ENCODE peak calls at places on chromosomes 4 and X, in nine cellular contexts. One of them, this sample, is unnamed.

GRCh38 chr4:6222761-6223292 is 22.5 kb upstream of the JAKMIP1 start:
- DNase-seq in cardiac fibroblast: no peak
- DNase-seq in AG04449: no peak
- DNase-seq in cardiac muscle cell: peak
- DNase-seq in bronchial epithelial cell: no peak
- DNase-seq in fibroblast of lung: peak
- DNase-seq in BE2C: peak
- DNase-seq in osteocyte: peak
- DNase-seq in foreskin fibroblast: no peak
- DNase-seq in this sample: no peak

GRCh38 chrX:103656623-103657022 is 27.8 kb downstream of the TCEAL1 start:
- DNase-seq in cardiac muscle cell: no peak
- DNase-seq in foreskin fibroblast: peak
- DNase-seq in osteocyte: no peak
- DNase-seq in BE2C: no peak
- DNase-seq in fibroblast of lung: peak
- DNase-seq in bronchial epithelial cell: peak
- DNase-seq in cardiac fibroblast: peak
- DNase-seq in AG04449: peak
- DNase-seq in this sample: no peak

GRCh38 chr4:127540497-127541026 is 92.2 kb upstream of the INTU start:
- DNase-seq in BE2C: no peak
- DNase-seq in osteocyte: no peak
- DNase-seq in bronchial epithelial cell: no peak
- DNase-seq in fibroblast of lung: no peak
- DNase-seq in AG04449: no peak
- DNase-seq in cardiac fibroblast: no peak
- DNase-seq in foreskin fibroblast: no peak
- DNase-seq in cardiac muscle cell: no peak
- DNase-seq in this sample: no peak

GRCh38 chr4:164731827-164732474 is 22.0 kb upstream of the SMIM31 start:
- DNase-seq in fibroblast of lung: peak
- DNase-seq in foreskin fibroblast: peak
- DNase-seq in BE2C: peak
- DNase-seq in osteocyte: no peak
- DNase-seq in bronchial epithelial cell: peak
- DNase-seq in AG04449: no peak
- DNase-seq in cardiac muscle cell: peak
- DNase-seq in cardiac fibroblast: peak
- DNase-seq in this sample: peak

GRCh38 chr4:81833596-81833995 is 361.9 kb upstream of the RASGEF1B start:
- DNase-seq in AG04449: no peak
- DNase-seq in cardiac muscle cell: no peak
- DNase-seq in cardiac fibroblast: no peak
- DNase-seq in BE2C: no peak
- DNase-seq in osteocyte: no peak
- DNase-seq in foreskin fibroblast: no peak
- DNase-seq in fibroblast of lung: no peak
- DNase-seq in bronchial epithelial cell: no peak
- DNase-seq in this sample: no peak

GRCh38 chrX:8801041-8801599 is at the start of gene FAM9A:
- DNase-seq in fibroblast of lung: no peak
- DNase-seq in cardiac muscle cell: no peak
- DNase-seq in cardiac fibroblast: no peak
- DNase-seq in bronchial epithelial cell: no peak
- DNase-seq in osteocyte: no peak
- DNase-seq in foreskin fibroblast: no peak
- DNase-seq in BE2C: no peak
- DNase-seq in AG04449: no peak
- DNase-seq in this sample: no peak

GRCh38 chr4:34943719-34944386 is 1300.5 kb downstream of the ARAP2 start:
- DNase-seq in BE2C: no peak
- DNase-seq in fibroblast of lung: no peak
- DNase-seq in osteocyte: no peak
- DNase-seq in cardiac fibroblast: no peak
- DNase-seq in AG04449: no peak
- DNase-seq in bronchial epithelial cell: no peak
- DNase-seq in cardiac muscle cell: no peak
- DNase-seq in foreskin fibroblast: no peak
- DNase-seq in this sample: no peak

GRCh38 chr4:179867300-179867878 is 2375.8 kb upstream of the TENM3 start:
- DNase-seq in AG04449: no peak
- DNase-seq in cardiac fibroblast: peak
- DNase-seq in foreskin fibroblast: no peak
- DNase-seq in bronchial epithelial cell: peak
- DNase-seq in cardiac muscle cell: no peak
- DNase-seq in BE2C: peak
- DNase-seq in osteocyte: no peak
- DNase-seq in fibroblast of lung: peak
- DNase-seq in this sample: no peak

GRCh38 chr4:25843340-25844097 is 19.3 kb downstream of the SEL1L3 start:
- DNase-seq in osteocyte: no peak
- DNase-seq in fibroblast of lung: no peak
- DNase-seq in cardiac muscle cell: no peak
- DNase-seq in BE2C: peak
- DNase-seq in cardiac fibroblast: peak
- DNase-seq in foreskin fibroblast: no peak
- DNase-seq in AG04449: no peak
- DNase-seq in bronchial epithelial cell: peak
- DNase-seq in this sample: no peak

GRCh38 chr4:145619639-145619996 is 433 bp downstream of the MMAA start:
- DNase-seq in foreskin fibroblast: peak
- DNase-seq in cardiac fibroblast: peak
- DNase-seq in osteocyte: no peak
- DNase-seq in cardiac muscle cell: peak
- DNase-seq in BE2C: peak
- DNase-seq in AG04449: no peak
- DNase-seq in fibroblast of lung: peak
- DNase-seq in bronchial epithelial cell: peak
- DNase-seq in this sample: no peak

GRCh38 chr4:133150643-133151300 is 1.7 kb downstream of the PCDH10 start:
- DNase-seq in bronchial epithelial cell: no peak
- DNase-seq in cardiac muscle cell: peak
- DNase-seq in fibroblast of lung: peak
- DNase-seq in AG04449: no peak
- DNase-seq in cardiac fibroblast: no peak
- DNase-seq in BE2C: peak
- DNase-seq in osteocyte: peak
- DNase-seq in foreskin fibroblast: no peak
- DNase-seq in this sample: no peak

GRCh38 chr4:98659741-98660507 is 1.5 kb upstream of the TSPAN5 start:
- DNase-seq in cardiac muscle cell: peak
- DNase-seq in osteocyte: no peak
- DNase-seq in AG04449: no peak
- DNase-seq in fibroblast of lung: peak
- DNase-seq in bronchial epithelial cell: peak
- DNase-seq in foreskin fibroblast: no peak
- DNase-seq in BE2C: no peak
- DNase-seq in cardiac fibroblast: peak
- DNase-seq in this sample: no peak

GRCh38 chr4:184108006-184108501 is 109.6 kb downstream of the ENPP6 start:
- DNase-seq in fibroblast of lung: no peak
- DNase-seq in BE2C: no peak
- DNase-seq in foreskin fibroblast: no peak
- DNase-seq in AG04449: no peak
- DNase-seq in cardiac fibroblast: no peak
- DNase-seq in cardiac muscle cell: no peak
- DNase-seq in bronchial epithelial cell: no peak
- DNase-seq in osteocyte: no peak
- DNase-seq in this sample: no peak

GRCh38 chr4:139655116-139655515 is 10.5 kb upstream of the MGST2 start:
- DNase-seq in AG04449: no peak
- DNase-seq in cardiac muscle cell: peak
- DNase-seq in osteocyte: no peak
- DNase-seq in BE2C: peak
- DNase-seq in foreskin fibroblast: no peak
- DNase-seq in bronchial epithelial cell: peak
- DNase-seq in fibroblast of lung: peak
- DNase-seq in cardiac fibroblast: peak
- DNase-seq in this sample: no peak

GRCh38 chr4:54274786-54275503 is 45.9 kb downstream of the PDGFRA start:
- DNase-seq in cardiac fibroblast: no peak
- DNase-seq in bronchial epithelial cell: no peak
- DNase-seq in cardiac muscle cell: no peak
- DNase-seq in AG04449: no peak
- DNase-seq in osteocyte: no peak
- DNase-seq in foreskin fibroblast: no peak
- DNase-seq in fibroblast of lung: no peak
- DNase-seq in BE2C: no peak
- DNase-seq in this sample: no peak

GRCh38 chr4:75432683-75433082 is 81.5 kb downstream of the RCHY1 start:
- DNase-seq in foreskin fibroblast: peak
- DNase-seq in fibroblast of lung: peak
- DNase-seq in bronchial epithelial cell: peak
- DNase-seq in cardiac muscle cell: peak
- DNase-seq in BE2C: peak
- DNase-seq in cardiac fibroblast: peak
- DNase-seq in osteocyte: no peak
- DNase-seq in AG04449: no peak
- DNase-seq in this sample: no peak
- TF ChIP-seq CTCF in foreskin fibroblast: peak
- TF ChIP-seq CTCF in fibroblast of lung: peak
- TF ChIP-seq CTCF in bronchial epithelial cell: peak
- TF ChIP-seq CTCF in cardiac muscle cell: peak
- TF ChIP-seq CTCF in BE2C: peak
- TF ChIP-seq CTCF in cardiac fibroblast: peak
- TF ChIP-seq CTCF in osteocyte: peak
- TF ChIP-seq CTCF in AG04449: peak
- TF ChIP-seq CTCF in this sample: no peak

GRCh38 chrX:141839856-141840255 is 1.7 kb downstream of the MAGEC3 start:
- DNase-seq in BE2C: no peak
- DNase-seq in AG04449: no peak
- DNase-seq in cardiac muscle cell: no peak
- DNase-seq in bronchial epithelial cell: no peak
- DNase-seq in fibroblast of lung: peak
- DNase-seq in cardiac fibroblast: peak
- DNase-seq in osteocyte: no peak
- DNase-seq in foreskin fibroblast: no peak
- DNase-seq in this sample: no peak
- TF ChIP-seq CTCF in BE2C: no peak
- TF ChIP-seq CTCF in AG04449: no peak
- TF ChIP-seq CTCF in cardiac muscle cell: no peak
- TF ChIP-seq CTCF in bronchial epithelial cell: no peak
- TF ChIP-seq CTCF in fibroblast of lung: no peak
- TF ChIP-seq CTCF in cardiac fibroblast: no peak
- TF ChIP-seq CTCF in osteocyte: no peak
- TF ChIP-seq CTCF in foreskin fibroblast: no peak
- TF ChIP-seq CTCF in this sample: no peak

GRCh38 chr4:84530449-84530848 is 31.4 kb upstream of the NKX6-1 start:
- DNase-seq in cardiac muscle cell: peak
- DNase-seq in cardiac fibroblast: peak
- DNase-seq in bronchial epithelial cell: no peak
- DNase-seq in foreskin fibroblast: peak
- DNase-seq in fibroblast of lung: peak
- DNase-seq in BE2C: peak
- DNase-seq in AG04449: no peak
- DNase-seq in osteocyte: no peak
- DNase-seq in this sample: no peak

GRCh38 chr4:84530871-84531270 is 31.8 kb upstream of the NKX6-1 start:
- DNase-seq in cardiac fibroblast: peak
- DNase-seq in foreskin fibroblast: peak
- DNase-seq in bronchial epithelial cell: peak
- DNase-seq in AG04449: no peak
- DNase-seq in BE2C: no peak
- DNase-seq in fibroblast of lung: peak
- DNase-seq in cardiac muscle cell: peak
- DNase-seq in osteocyte: no peak
- DNase-seq in this sample: no peak

GRCh38 chr4:84531689-84532088 is 32.6 kb upstream of the NKX6-1 start:
- DNase-seq in cardiac fibroblast: no peak
- DNase-seq in fibroblast of lung: no peak
- DNase-seq in BE2C: peak
- DNase-seq in bronchial epithelial cell: peak
- DNase-seq in osteocyte: no peak
- DNase-seq in cardiac muscle cell: no peak
- DNase-seq in foreskin fibroblast: no peak
- DNase-seq in AG04449: no peak
- DNase-seq in this sample: no peak

DNA sequence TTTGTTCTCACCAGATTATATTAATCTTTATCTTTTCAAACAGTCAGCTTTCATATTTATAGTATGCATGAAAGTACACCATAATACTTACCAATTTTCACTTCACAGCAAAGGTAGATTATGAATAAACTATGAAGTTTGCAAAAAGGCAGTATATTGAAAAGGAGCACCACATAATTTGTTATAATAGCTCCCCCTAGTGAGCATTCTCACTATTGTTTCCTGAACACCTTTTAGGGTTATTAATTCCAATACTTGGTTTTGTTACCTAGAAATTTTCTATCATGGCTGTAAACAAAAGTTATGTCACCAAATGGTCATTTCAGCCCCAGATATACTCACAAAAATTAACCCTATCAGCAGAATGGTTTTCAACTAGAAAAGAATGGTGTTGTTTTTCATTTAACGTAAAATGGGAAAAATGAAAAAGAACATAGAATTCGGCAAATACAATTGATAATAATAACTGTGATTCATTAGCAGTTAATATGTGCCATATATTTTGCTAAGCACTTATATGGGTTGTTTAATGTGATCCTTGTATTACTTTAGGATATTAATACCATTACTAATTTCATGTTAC is 30.2 kb upstream of the NKX6-1 start:
- DNase-seq in BE2C: no peak
- DNase-seq in foreskin fibroblast: no peak
- DNase-seq in bronchial epithelial cell: peak
- DNase-seq in cardiac fibroblast: peak
- DNase-seq in cardiac muscle cell: peak
- DNase-seq in AG04449: no peak
- DNase-seq in osteocyte: no peak
- DNase-seq in fibroblast of lung: peak
- DNase-seq in this sample: no peak
- TF ChIP-seq CTCF in BE2C: peak
- TF ChIP-seq CTCF in foreskin fibroblast: peak
- TF ChIP-seq CTCF in bronchial epithelial cell: peak
- TF ChIP-seq CTCF in cardiac fibroblast: peak
- TF ChIP-seq CTCF in cardiac muscle cell: peak
- TF ChIP-seq CTCF in AG04449: peak
- TF ChIP-seq CTCF in osteocyte: peak
- TF ChIP-seq CTCF in fibroblast of lung: peak
- TF ChIP-seq CTCF in this sample: peak

GRCh38 chr4:59091376-59092142 is 1981.4 kb upstream of the IGFBP7 start:
- DNase-seq in AG04449: no peak
- DNase-seq in bronchial epithelial cell: no peak
- DNase-seq in osteocyte: no peak
- DNase-seq in BE2C: peak
- DNase-seq in fibroblast of lung: no peak
- DNase-seq in foreskin fibroblast: no peak
- DNase-seq in cardiac fibroblast: no peak
- DNase-seq in cardiac muscle cell: no peak
- DNase-seq in this sample: no peak

GRCh38 chr4:59094505-59094904 is 1984.3 kb upstream of the IGFBP7 start:
- DNase-seq in cardiac muscle cell: no peak
- DNase-seq in cardiac fibroblast: no peak
- DNase-seq in foreskin fibroblast: no peak
- DNase-seq in AG04449: no peak
- DNase-seq in bronchial epithelial cell: no peak
- DNase-seq in osteocyte: no peak
- DNase-seq in fibroblast of lung: no peak
- DNase-seq in BE2C: no peak
- DNase-seq in this sample: no peak
- TF ChIP-seq CTCF in cardiac muscle cell: no peak
- TF ChIP-seq CTCF in cardiac fibroblast: no peak
- TF ChIP-seq CTCF in foreskin fibroblast: no peak
- TF ChIP-seq CTCF in AG04449: no peak
- TF ChIP-seq CTCF in bronchial epithelial cell: no peak
- TF ChIP-seq CTCF in osteocyte: no peak
- TF ChIP-seq CTCF in fibroblast of lung: no peak
- TF ChIP-seq CTCF in BE2C: no peak
- TF ChIP-seq CTCF in this sample: no peak